ENCODE peak calls at places on chromosomes 13 and 19, in five cellular contexts. Z is HCT116, Y is A549, X is breast epithelium, K is tibial nerve. M is an unnamed sample.

GRCh38 chr13:101489635-101490034 is 37.2 kb downstream of the ITGBL1 start:
- DNase-seq in Z (no peak), Y (no peak), X (no peak), K (no peak), M (no peak)

GRCh38 chr13:20198781-20199180 is 6.0 kb upstream of the GJB2 start:
- DNase-seq in Z (no peak), Y (no peak), X (no peak), K (no peak), M (no peak)

GRCh38 chr19:13723206-13723605 is 41.1 kb upstream of the MRI1 start:
- DNase-seq in Z (no peak), Y (peak; percentile 30), X (no peak), K (no peak), M (no peak)

GRCh38 chr13:66794340-66795031 is 435.6 kb downstream of the PCDH9 start:
- DNase-seq in Z (no peak), Y (no peak), X (no peak), K (no peak), M (no peak)

GRCh38 chr19:2332341-2333026 is 4.0 kb downstream of the SPPL2B start:
- DNase-seq in Z (no peak), Y (no peak), X (no peak), K (no peak), M (no peak)

GRCh38 chr13:113275387-113275786 is 21.7 kb upstream of the LAMP1 start:
- DNase-seq in Z (peak; percentile 59), Y (peak; percentile 53), X (no peak), K (no peak), M (peak; percentile 28)

GRCh38 chr19:34367424-34367957 is 2.5 kb downstream of the GPI start:
- DNase-seq in Z (no peak), Y (no peak), X (no peak), K (no peak), M (no peak)

GRCh38 chr19:36009633-36010379 is 1.2 kb upstream of the SYNE4 start:
- DNase-seq in Z (no peak), Y (no peak), X (no peak), K (no peak), M (no peak)

GRCh38 chr19:1513492-1514294 is 874 bp upstream of the ADAMTSL5 start:
- DNase-seq in Z (peak; percentile 53), Y (peak; percentile 59), X (no peak), K (no peak), M (no peak)

GRCh38 chr13:110269509-110270185 is 37.3 kb downstream of the COL4A1 start:
- DNase-seq in Z (no peak), Y (no peak), X (no peak), K (no peak), M (no peak)

GRCh38 chr13:24727731-24728601 is 36.0 kb upstream of the RNF17 start:
- DNase-seq in Z (peak; percentile 85), Y (peak; percentile 84), X (peak; percentile 32), K (peak; percentile 70), M (peak; percentile 40)

GRCh38 chr13:100797921-100798320 is 123.3 kb upstream of the TMTC4 start:
- DNase-seq in Z (no peak), Y (no peak), X (no peak), K (no peak), M (no peak)

GRCh38 chr13:31044658-31045620 is 112.5 kb downstream of the TEX26 start:
- DNase-seq in Z (peak; percentile 60), Y (no peak), X (no peak), K (no peak), M (no peak)

GRCh38 chr13:107585466-107585865 is 629.9 kb downstream of the LIG4 start:
- DNase-seq in Z (no peak), Y (no peak), X (no peak), K (no peak), M (no peak)

GRCh38 chr19:287381-287871 is 3.8 kb downstream of the PLPP2 start:
- DNase-seq in Z (no peak), Y (no peak), X (no peak), K (no peak), M (no peak)

GRCh38 chr19:2046046-2046907 is 4.8 kb downstream of the MKNK2 start:
- DNase-seq in Z (no peak), Y (no peak), X (no peak), K (no peak), M (no peak)

GRCh38 chr19:41302624-41303351 is 7.2 kb upstream of the CCDC97 start:
- DNase-seq in Z (no peak), Y (no peak), X (no peak), K (no peak), M (no peak)

GRCh38 chr13:52091473-52091872 is 37.4 kb downstream of the NEK5 start:
- DNase-seq in Z (no peak), Y (no peak), X (no peak), K (no peak), M (no peak)

GRCh38 chr19:28424662-28425430 is 788.1 kb downstream of the UQCRFS1 start:
- DNase-seq in Z (no peak), Y (no peak), X (no peak), K (no peak), M (no peak)

GRCh38 chr13:33446821-33447481 is 161.4 kb upstream of the STARD13 start:
- DNase-seq in Z (no peak), Y (no peak), X (peak; percentile 90), K (no peak), M (peak; percentile 68)

GRCh38 chr19:30659638-30660037 is 287.5 kb downstream of the ZNF536 start:
- DNase-seq in Z (no peak), Y (no peak), X (no peak), K (no peak), M (no peak)

GRCh38 chr19:2059422-2060201 is 8.6 kb upstream of the MKNK2 start:
- DNase-seq in Z (peak; percentile 83), Y (peak; percentile 93), X (peak; percentile 66), K (no peak), M (peak; percentile 66)

GRCh38 chr19:2171349-2172145 is 7.8 kb downstream of the DOT1L start:
- DNase-seq in Z (no peak), Y (no peak), X (no peak), K (no peak), M (no peak)

GRCh38 chr19:46303345-46303701 is 6.5 kb downstream of the HIF3A start:
- DNase-seq in Z (no peak), Y (no peak), X (no peak), K (no peak), M (no peak)

GRCh38 chr19:55674459-55674840 is 576 bp upstream of the EPN1 start:
- DNase-seq in Z (no peak), Y (no peak), X (no peak), K (no peak), M (no peak)
- H3K27ac ChIP-seq in Z (peak overlapping the region; percentile 91), Y (peak overlapping the region; percentile 96), X (peak overlapping the region; percentile 96), K (peak overlapping the region; percentile 89), M (peak overlapping the region; percentile 85)

DNA sequence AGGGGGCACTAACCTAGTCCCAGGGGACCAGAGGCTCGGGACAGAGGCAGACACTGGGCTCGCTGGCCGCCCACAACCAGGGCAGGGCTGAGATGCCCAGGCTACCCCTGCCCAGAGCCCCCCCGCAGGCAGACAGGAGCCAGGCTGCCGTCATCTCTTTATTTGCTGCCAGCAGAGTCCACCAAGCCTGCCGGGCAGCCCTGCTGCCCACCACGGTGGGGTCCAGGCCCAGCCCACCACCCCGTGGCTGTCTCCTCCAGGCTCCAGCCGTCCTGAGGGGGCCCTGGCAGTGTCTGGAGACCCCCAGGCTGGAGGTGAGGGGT is 5.0 kb downstream of the TEKTIP1 start:
- DNase-seq in Z (no peak), Y (no peak), X (no peak), K (no peak), M (no peak)
- TF ChIP-seq POLR2A in Z (no peak), Y (no peak), X (no peak), K (no peak), M (no peak)

DNA sequence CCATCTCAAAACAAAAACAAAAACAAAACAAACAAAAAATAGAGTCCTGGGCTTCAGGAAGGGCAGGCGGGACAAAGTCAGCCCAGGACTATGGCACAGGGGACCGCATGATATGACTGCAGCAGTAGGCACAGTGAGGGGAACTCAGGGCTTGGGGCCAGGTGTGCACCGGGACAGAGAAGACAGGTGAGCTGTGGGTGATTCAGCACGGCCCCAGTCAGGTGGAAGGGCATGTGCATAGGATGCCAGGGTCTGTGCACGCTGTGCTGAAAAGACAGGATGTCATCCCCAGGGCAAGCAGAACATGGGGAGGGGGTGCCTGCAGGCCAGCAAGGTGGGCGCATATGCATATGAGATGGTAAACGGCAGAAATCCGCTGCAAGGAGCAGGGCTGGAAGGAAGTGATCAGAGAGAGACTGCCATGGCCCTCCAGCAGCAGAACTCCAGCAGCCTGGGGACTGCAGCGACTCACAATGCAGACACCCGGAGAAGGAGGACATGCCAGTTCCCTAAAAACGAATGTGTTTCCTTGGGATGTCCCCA is 15.0 kb downstream of the EPS15L1 start:
- DNase-seq in Z (no peak), Y (no peak), X (no peak), K (no peak), M (no peak)
- H3K27ac ChIP-seq in Z (no peak overlapping the region), Y (no peak overlapping the region), X (peak overlapping the region; percentile 67), K (peak overlapping the region; percentile 83), M (peak overlapping the region; percentile 49)

GRCh38 chr19:12034196-12034595 is 1.3 kb downstream of the ZNF433 start:
- DNase-seq in Z (no peak), Y (no peak), X (no peak), K (no peak), M (no peak)

GRCh38 chr19:12034610-12035009 is 869 bp downstream of the ZNF433 start:
- DNase-seq in Z (no peak), Y (no peak), X (no peak), K (peak; percentile 8), M (no peak)

GRCh38 chr19:12035220-12036172 is at the start of gene ZNF433:
- DNase-seq in Z (no peak), Y (no peak), X (peak; percentile 97), K (peak; percentile 98), M (peak; percentile 99)
- TF ChIP-seq POLR2A in Z (no peak), Y (no peak), X (peak; percentile 64), K (peak; percentile 44), M (peak; percentile 88)

GRCh38 chr19:45250832-45251451 is at the start of gene MARK4:
- DNase-seq in Z (peak; percentile 16), Y (peak; percentile 36), X (peak; percentile 41), K (peak; percentile 29), M (peak; percentile 35)

GRCh38 chr19:45253396-45254027 is 2.4 kb downstream of the MARK4 start:
- DNase-seq in Z (no peak), Y (no peak), X (no peak), K (no peak), M (no peak)

GRCh38 chr19:45250216-45250831 is 747 bp upstream of the MARK4 start:
- DNase-seq in Z (no peak), Y (no peak), X (no peak), K (no peak), M (no peak)

GRCh38 chr19:45249261-45250033 is 1.6 kb upstream of the MARK4 start:
- DNase-seq in Z (no peak), Y (no peak), X (no peak), K (no peak), M (no peak)

GRCh38 chr19:45251452-45252354 is 632 bp downstream of the MARK4 start:
- DNase-seq in Z (no peak), Y (no peak), X (no peak), K (no peak), M (no peak)
- H3K27ac ChIP-seq in Z (peak overlapping the region; percentile 59), Y (peak overlapping the region; percentile 98), X (peak overlapping the region; percentile 88), K (peak overlapping the region; percentile 80), M (peak overlapping the region; percentile 78)

M was measured in prostate gland.